ENCODE peak calls at places on chromosomes 12 and 14, in eight cellular contexts. One of them, this sample, is unnamed. For H3K79me2, the result is how much of the 10 kb centered on the place peaks cover.

GRCh38 chr12:2691001-2691339 is 103.8 kb upstream of the FKBP4 start:
- DNase-seq in K562: no peak
- DNase-seq in GM12878: no peak
- DNase-seq in mammary epithelial cell: no peak
- DNase-seq in osteoblast: peak
- DNase-seq in Karpas-422: peak
- DNase-seq in GM23248: no peak
- DNase-seq in endothelial cell of umbilical vein: no peak
- DNase-seq in this sample: peak

GRCh38 chr14:29937116-29937515 is 9.5 kb upstream of the PRKD1 start:
- DNase-seq in K562: no peak
- DNase-seq in GM12878: no peak
- DNase-seq in mammary epithelial cell: peak
- DNase-seq in osteoblast: no peak
- DNase-seq in Karpas-422: no peak
- DNase-seq in GM23248: peak
- DNase-seq in endothelial cell of umbilical vein: no peak
- DNase-seq in this sample: no peak

GRCh38 chr14:74198441-74199234 is 40.6 kb upstream of the VSX2 start:
- DNase-seq in K562: no peak
- DNase-seq in GM12878: no peak
- DNase-seq in mammary epithelial cell: no peak
- DNase-seq in osteoblast: no peak
- DNase-seq in Karpas-422: no peak
- DNase-seq in GM23248: no peak
- DNase-seq in endothelial cell of umbilical vein: no peak
- DNase-seq in this sample: no peak

GRCh38 chr12:68800294-68800693 is 7.7 kb upstream of the MDM2 start:
- DNase-seq in K562: no peak
- DNase-seq in GM12878: no peak
- DNase-seq in mammary epithelial cell: no peak
- DNase-seq in osteoblast: no peak
- DNase-seq in Karpas-422: peak
- DNase-seq in GM23248: no peak
- DNase-seq in endothelial cell of umbilical vein: no peak
- DNase-seq in this sample: no peak

GRCh38 chr14:38867561-38868150 is 235.4 kb downstream of the SEC23A start:
- DNase-seq in K562: peak
- DNase-seq in GM12878: no peak
- DNase-seq in mammary epithelial cell: peak
- DNase-seq in osteoblast: peak
- DNase-seq in Karpas-422: peak
- DNase-seq in GM23248: peak
- DNase-seq in endothelial cell of umbilical vein: peak
- DNase-seq in this sample: peak

GRCh38 chr12:90520002-90520734 is 434.8 kb downstream of the CCER1 start:
- DNase-seq in K562: no peak
- DNase-seq in GM12878: no peak
- DNase-seq in mammary epithelial cell: no peak
- DNase-seq in osteoblast: no peak
- DNase-seq in Karpas-422: no peak
- DNase-seq in GM23248: no peak
- DNase-seq in endothelial cell of umbilical vein: peak
- DNase-seq in this sample: no peak

GRCh38 chr12:131536337-131536736 is 174.6 kb upstream of the SFSWAP start:
- DNase-seq in K562: no peak
- DNase-seq in GM12878: no peak
- DNase-seq in mammary epithelial cell: no peak
- DNase-seq in osteoblast: no peak
- DNase-seq in Karpas-422: no peak
- DNase-seq in GM23248: no peak
- DNase-seq in endothelial cell of umbilical vein: no peak
- DNase-seq in this sample: no peak

GRCh38 chr14:92687681-92688433 is 60.6 kb downstream of the LGMN start:
- DNase-seq in K562: no peak
- DNase-seq in GM12878: no peak
- DNase-seq in mammary epithelial cell: no peak
- DNase-seq in osteoblast: no peak
- DNase-seq in Karpas-422: no peak
- DNase-seq in GM23248: no peak
- DNase-seq in endothelial cell of umbilical vein: peak
- DNase-seq in this sample: no peak

GRCh38 chr12:9079883-9080673 is 35.6 kb downstream of the A2M start:
- DNase-seq in K562: no peak
- DNase-seq in GM12878: no peak
- DNase-seq in mammary epithelial cell: no peak
- DNase-seq in osteoblast: no peak
- DNase-seq in Karpas-422: no peak
- DNase-seq in GM23248: no peak
- DNase-seq in endothelial cell of umbilical vein: no peak
- DNase-seq in this sample: no peak

GRCh38 chr12:1377681-1378080 is 216.7 kb downstream of the FBXL14 start:
- DNase-seq in K562: no peak
- DNase-seq in GM12878: no peak
- DNase-seq in mammary epithelial cell: no peak
- DNase-seq in osteoblast: no peak
- DNase-seq in Karpas-422: no peak
- DNase-seq in GM23248: no peak
- DNase-seq in endothelial cell of umbilical vein: no peak
- DNase-seq in this sample: no peak

DNA sequence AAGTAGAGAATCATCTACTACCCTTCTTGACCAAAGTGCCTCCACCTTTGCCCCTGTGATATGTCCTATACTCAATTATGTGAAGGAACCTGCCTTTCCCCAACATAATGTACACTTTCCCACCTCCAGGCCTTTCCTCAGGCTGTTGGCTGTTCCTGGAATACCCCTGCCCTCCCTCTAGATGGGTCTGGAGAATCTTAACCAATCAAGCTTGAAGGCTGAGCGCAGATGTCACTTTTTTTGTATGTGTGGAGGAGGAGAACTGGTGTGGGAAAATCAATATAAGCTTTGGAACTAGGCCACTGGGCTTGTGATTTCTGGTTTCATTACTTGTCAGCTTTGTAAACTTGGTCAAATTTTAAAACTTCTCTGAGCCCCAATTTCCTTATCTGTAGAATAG is 4.7 kb downstream of the BMAL2 start:
- DNase-seq in K562: no peak
- DNase-seq in GM12878: no peak
- DNase-seq in mammary epithelial cell: no peak
- DNase-seq in osteoblast: no peak
- DNase-seq in Karpas-422: no peak
- DNase-seq in GM23248: no peak
- DNase-seq in endothelial cell of umbilical vein: no peak
- DNase-seq in this sample: no peak
- H3K79me2 ChIP-seq in K562: under half
- H3K79me2 ChIP-seq in GM12878: half or more
- H3K79me2 ChIP-seq in mammary epithelial cell: half or more
- H3K79me2 ChIP-seq in osteoblast: half or more
- H3K79me2 ChIP-seq in Karpas-422: under half
- H3K79me2 ChIP-seq in GM23248: half or more
- H3K79me2 ChIP-seq in endothelial cell of umbilical vein: half or more
- H3K79me2 ChIP-seq in this sample: half or more

GRCh38 chr14:61611880-61612630 is 83.3 kb upstream of the HIF1A start:
- DNase-seq in K562: no peak
- DNase-seq in GM12878: no peak
- DNase-seq in mammary epithelial cell: no peak
- DNase-seq in osteoblast: no peak
- DNase-seq in Karpas-422: no peak
- DNase-seq in GM23248: peak
- DNase-seq in endothelial cell of umbilical vein: no peak
- DNase-seq in this sample: peak
- H3K4me3 ChIP-seq in K562: no peak
- H3K4me3 ChIP-seq in GM12878: no peak
- H3K4me3 ChIP-seq in mammary epithelial cell: no peak
- H3K4me3 ChIP-seq in osteoblast: no peak
- H3K4me3 ChIP-seq in Karpas-422: no peak
- H3K4me3 ChIP-seq in GM23248: no peak
- H3K4me3 ChIP-seq in endothelial cell of umbilical vein: no peak
- H3K4me3 ChIP-seq in this sample: no peak

GRCh38 chr14:97975960-97976359 is 1178.8 kb downstream of the VRK1 start:
- DNase-seq in K562: no peak
- DNase-seq in GM12878: no peak
- DNase-seq in mammary epithelial cell: no peak
- DNase-seq in osteoblast: no peak
- DNase-seq in Karpas-422: no peak
- DNase-seq in GM23248: no peak
- DNase-seq in endothelial cell of umbilical vein: no peak
- DNase-seq in this sample: no peak
- H3K79me2 ChIP-seq in K562: under half
- H3K79me2 ChIP-seq in GM12878: under half
- H3K79me2 ChIP-seq in mammary epithelial cell: under half
- H3K79me2 ChIP-seq in osteoblast: under half
- H3K79me2 ChIP-seq in Karpas-422: under half
- H3K79me2 ChIP-seq in GM23248: under half
- H3K79me2 ChIP-seq in endothelial cell of umbilical vein: under half
- H3K79me2 ChIP-seq in this sample: under half

GRCh38 chr12:52690351-52691075 is 10.3 kb upstream of the KRT1 start:
- DNase-seq in K562: no peak
- DNase-seq in GM12878: no peak
- DNase-seq in mammary epithelial cell: no peak
- DNase-seq in osteoblast: no peak
- DNase-seq in Karpas-422: no peak
- DNase-seq in GM23248: no peak
- DNase-seq in endothelial cell of umbilical vein: no peak
- DNase-seq in this sample: no peak
- H3K4me3 ChIP-seq in K562: no peak
- H3K4me3 ChIP-seq in GM12878: no peak
- H3K4me3 ChIP-seq in mammary epithelial cell: no peak
- H3K4me3 ChIP-seq in osteoblast: no peak
- H3K4me3 ChIP-seq in Karpas-422: no peak
- H3K4me3 ChIP-seq in GM23248: no peak
- H3K4me3 ChIP-seq in endothelial cell of umbilical vein: no peak
- H3K4me3 ChIP-seq in this sample: no peak

GRCh38 chr12:31498424-31498823 is 92.5 kb downstream of the DENND5B start:
- DNase-seq in K562: no peak
- DNase-seq in GM12878: no peak
- DNase-seq in mammary epithelial cell: no peak
- DNase-seq in osteoblast: no peak
- DNase-seq in Karpas-422: no peak
- DNase-seq in GM23248: no peak
- DNase-seq in endothelial cell of umbilical vein: no peak
- DNase-seq in this sample: no peak

GRCh38 chr12:31494455-31494854 is 96.5 kb downstream of the DENND5B start:
- DNase-seq in K562: no peak
- DNase-seq in GM12878: no peak
- DNase-seq in mammary epithelial cell: no peak
- DNase-seq in osteoblast: no peak
- DNase-seq in Karpas-422: no peak
- DNase-seq in GM23248: no peak
- DNase-seq in endothelial cell of umbilical vein: no peak
- DNase-seq in this sample: no peak

GRCh38 chr12:31504625-31505222 is 86.2 kb downstream of the DENND5B start:
- DNase-seq in K562: no peak
- DNase-seq in GM12878: no peak
- DNase-seq in mammary epithelial cell: no peak
- DNase-seq in osteoblast: no peak
- DNase-seq in Karpas-422: no peak
- DNase-seq in GM23248: no peak
- DNase-seq in endothelial cell of umbilical vein: no peak
- DNase-seq in this sample: no peak

GRCh38 chr12:31496257-31496656 is 94.7 kb downstream of the DENND5B start:
- DNase-seq in K562: no peak
- DNase-seq in GM12878: no peak
- DNase-seq in mammary epithelial cell: no peak
- DNase-seq in osteoblast: no peak
- DNase-seq in Karpas-422: no peak
- DNase-seq in GM23248: peak
- DNase-seq in endothelial cell of umbilical vein: no peak
- DNase-seq in this sample: peak

DNA sequence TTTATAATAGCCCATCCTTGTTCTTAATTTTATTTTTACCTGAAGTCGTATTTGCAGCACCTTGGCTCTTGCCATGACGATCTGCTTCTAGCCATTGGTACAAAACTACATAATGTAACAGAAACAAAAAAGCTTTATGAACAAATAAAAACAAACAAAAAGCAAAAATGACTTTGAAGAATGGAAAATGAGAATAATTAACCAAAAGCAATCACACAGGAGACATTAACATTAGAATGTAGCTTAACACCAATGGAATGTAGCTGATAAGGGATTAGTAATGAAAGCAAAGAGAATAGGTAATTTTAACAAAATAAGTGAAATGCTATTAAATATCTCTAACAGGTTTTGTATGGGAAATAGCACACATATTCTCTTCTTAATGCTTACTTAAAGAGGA is 91.4 kb downstream of the DENND5B start:
- DNase-seq in K562: no peak
- DNase-seq in GM12878: no peak
- DNase-seq in mammary epithelial cell: no peak
- DNase-seq in osteoblast: no peak
- DNase-seq in Karpas-422: no peak
- DNase-seq in GM23248: no peak
- DNase-seq in endothelial cell of umbilical vein: no peak
- DNase-seq in this sample: no peak
- H3K79me2 ChIP-seq in K562: under half
- H3K79me2 ChIP-seq in GM12878: under half
- H3K79me2 ChIP-seq in mammary epithelial cell: under half
- H3K79me2 ChIP-seq in osteoblast: under half
- H3K79me2 ChIP-seq in Karpas-422: under half
- H3K79me2 ChIP-seq in GM23248: half or more
- H3K79me2 ChIP-seq in endothelial cell of umbilical vein: under half
- H3K79me2 ChIP-seq in this sample: under half

DNA sequence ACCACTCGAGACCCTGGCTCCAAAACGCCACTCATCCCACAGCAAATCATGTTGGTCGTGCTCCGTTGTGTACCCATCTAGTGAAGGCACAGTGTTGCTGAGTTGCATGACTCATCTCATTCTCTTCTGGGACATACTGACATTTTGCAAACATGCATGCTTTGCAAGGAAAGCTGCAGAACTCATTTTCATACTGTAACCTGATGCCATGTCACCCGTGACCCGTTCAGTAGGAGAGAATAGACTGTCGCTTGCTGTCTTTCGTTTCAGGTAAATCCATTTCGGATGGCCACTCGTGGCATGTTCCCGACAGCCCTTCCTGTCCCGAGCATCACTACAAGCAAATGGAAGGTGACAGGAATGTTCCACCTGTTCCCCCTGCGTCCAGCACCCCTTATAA is 78.2 kb downstream of the ESR2 start:
- DNase-seq in K562: no peak
- DNase-seq in GM12878: no peak
- DNase-seq in mammary epithelial cell: no peak
- DNase-seq in osteoblast: no peak
- DNase-seq in Karpas-422: peak
- DNase-seq in GM23248: no peak
- DNase-seq in endothelial cell of umbilical vein: no peak
- DNase-seq in this sample: no peak
- H3K4me3 ChIP-seq in K562: no peak
- H3K4me3 ChIP-seq in GM12878: no peak
- H3K4me3 ChIP-seq in mammary epithelial cell: no peak
- H3K4me3 ChIP-seq in osteoblast: no peak
- H3K4me3 ChIP-seq in Karpas-422: peak
- H3K4me3 ChIP-seq in GM23248: no peak
- H3K4me3 ChIP-seq in endothelial cell of umbilical vein: no peak
- H3K4me3 ChIP-seq in this sample: no peak

GRCh38 chr14:99194136-99194535 is 77.9 kb downstream of the BCL11B start:
- DNase-seq in K562: no peak
- DNase-seq in GM12878: no peak
- DNase-seq in mammary epithelial cell: no peak
- DNase-seq in osteoblast: no peak
- DNase-seq in Karpas-422: no peak
- DNase-seq in GM23248: no peak
- DNase-seq in endothelial cell of umbilical vein: no peak
- DNase-seq in this sample: no peak
- H3K79me2 ChIP-seq in K562: under half
- H3K79me2 ChIP-seq in GM12878: under half
- H3K79me2 ChIP-seq in mammary epithelial cell: under half
- H3K79me2 ChIP-seq in osteoblast: under half
- H3K79me2 ChIP-seq in Karpas-422: under half
- H3K79me2 ChIP-seq in GM23248: under half
- H3K79me2 ChIP-seq in endothelial cell of umbilical vein: under half
- H3K79me2 ChIP-seq in this sample: under half